ENCODE peak calls at places on chromosomes 3 and 15, in seven cellular contexts. U is uterus, R is neuronal stem cell, G is SK-N-SH, I is Peyer's patch, F is MM.1S, Z is PC-3. P is an unnamed sample.
A peak's percentile ranks its signal among the peaks of the same experiment; 100 is the strongest.

GRCh38 chr3:28224430-28224829 is 17.0 kb upstream of the CMC1 start:
- DNase-seq in G (no peak), U (no peak), Z (no peak), R (no peak), I (no peak), F (no peak), P (no peak)

GRCh38 chr3:186281172-186281571 is 80.9 kb downstream of the DGKG start:
- DNase-seq in U (no peak), G (no peak), F (no peak), Z (peak; percentile 84), I (no peak), R (no peak), P (no peak)

GRCh38 chr15:58038426-58039106 is 26.9 kb downstream of the ALDH1A2 start:
- DNase-seq in F (no peak), I (no peak), Z (peak; percentile 96), U (no peak), G (no peak), R (no peak), P (no peak)

GRCh38 chr15:76340802-76341365 is 4.3 kb downstream of the ISL2 start:
- DNase-seq in G (no peak), R (no peak), U (no peak), Z (no peak), F (peak; percentile 43), I (peak; percentile 39), P (no peak)

GRCh38 chr3:31571325-31571724 is 38.6 kb downstream of the STT3B start:
- DNase-seq in F (no peak), Z (no peak), G (no peak), R (no peak), U (no peak), I (no peak), P (no peak)

GRCh38 chr3:107976204-107976775 is 114.5 kb downstream of the CD47 start:
- DNase-seq in R (no peak), I (no peak), Z (no peak), G (no peak), F (no peak), U (no peak), P (no peak)

GRCh38 chr3:143171141-143171651 is 51.6 kb downstream of the CHST2 start:
- DNase-seq in F (peak; percentile 49), Z (no peak), I (no peak), U (no peak), R (no peak), G (no peak), P (no peak)

GRCh38 chr3:8741581-8742355 is 8.2 kb downstream of the CAV3 start:
- DNase-seq in G (peak; percentile 42), R (peak; percentile 67), F (no peak), I (no peak), U (no peak), Z (peak; percentile 98), P (peak; percentile 43)

GRCh38 chr15:40380636-40381035 is 1.9 kb upstream of the KNSTRN start:
- DNase-seq in F (no peak), R (no peak), I (no peak), Z (no peak), G (no peak), U (no peak), P (no peak)

GRCh38 chr15:65385868-65386253 is 8.1 kb upstream of the IGDCC3 start:
- DNase-seq in R (no peak), Z (no peak), I (no peak), G (no peak), F (no peak), U (peak; percentile 56), P (peak; percentile 75)

GRCh38 chr15:63553388-63553791 is 43.8 kb upstream of the FBXL22 start:
- DNase-seq in R (no peak), Z (peak; percentile 61), U (peak; percentile 27), I (no peak), G (no peak), F (no peak), P (no peak)

GRCh38 chr3:13472286-13472685 is 7.8 kb upstream of the HDAC11 start:
- DNase-seq in U (no peak), R (no peak), G (no peak), F (no peak), I (no peak), Z (no peak), P (no peak)

GRCh38 chr15:85330941-85331588 is 49.3 kb upstream of the AKAP13 start:
- DNase-seq in F (peak; percentile 96), I (peak; percentile 90), R (peak; percentile 54), Z (peak; percentile 94), U (peak; percentile 93), G (peak; percentile 52), P (peak; percentile 64)

GRCh38 chr3:30681276-30682211 is 75.1 kb downstream of the TGFBR2 start:
- DNase-seq in I (no peak), F (no peak), U (peak; percentile 67), R (peak; percentile 11), Z (peak; percentile 90), G (peak; percentile 65), P (peak; percentile 56)

GRCh38 chr15:52291204-52291603 is 4.4 kb downstream of the MYO5C start:
- DNase-seq in G (no peak), Z (no peak), F (peak; percentile 50), R (no peak), I (no peak), U (no peak), P (no peak)

GRCh38 chr15:52294881-52295420 is 653 bp downstream of the MYO5C start:
- DNase-seq in Z (peak; percentile 4), G (peak; percentile 70), F (peak; percentile 63), I (no peak), R (no peak), U (no peak), P (no peak)

GRCh38 chr15:52290800-52291199 is 4.8 kb downstream of the MYO5C start:
- DNase-seq in R (no peak), F (no peak), I (no peak), Z (no peak), G (no peak), U (no peak), P (no peak)

GRCh38 chr15:52292780-52293392 is 2.7 kb downstream of the MYO5C start:
- DNase-seq in F (no peak), G (no peak), I (no peak), U (no peak), R (no peak), Z (no peak), P (no peak)

GRCh38 chr15:52295421-52295991 is at the start of gene MYO5C:
- DNase-seq in R (peak; percentile 52), Z (peak; percentile 88), G (peak; percentile 89), F (peak; percentile 48), U (peak; percentile 74), I (no peak), P (peak; percentile 51)
- H3K27me3 ChIP-seq in R (no peaks in the 10 kb centered on the region), Z (no peaks in the 10 kb centered on the region), G (no peaks in the 10 kb centered on the region), F (no peaks in the 10 kb centered on the region), U (peaks cover 5% of the 10 kb centered on the region), I (peaks cover 7% of the 10 kb centered on the region), P (peaks cover 2% of the 10 kb centered on the region)

GRCh38 chr3:151085227-151085888 is at the start of gene MED12L:
- DNase-seq in Z (peak; percentile 71), F (peak; percentile 89), I (peak; percentile 21), U (peak; percentile 40), G (peak; percentile 95), R (peak; percentile 79), P (peak; percentile 76)
- H3K27me3 ChIP-seq in Z (peaks cover 47% of the 10 kb centered on the region), F (peaks cover 15% of the 10 kb centered on the region), I (no peaks in the 10 kb centered on the region), U (no peaks in the 10 kb centered on the region), G (peaks cover 71% of the 10 kb centered on the region), R (no peaks in the 10 kb centered on the region), P (no peaks in the 10 kb centered on the region)

GRCh38 chr3:146274833-146275232 is 23.9 kb upstream of the PLSCR4 start:
- DNase-seq in F (no peak), U (no peak), R (no peak), Z (no peak), I (no peak), G (no peak), P (no peak)
- H3K27me3 ChIP-seq in F (no peaks in the 10 kb centered on the region), U (no peaks in the 10 kb centered on the region), R (no peaks in the 10 kb centered on the region), Z (no peaks in the 10 kb centered on the region), I (no peaks in the 10 kb centered on the region), G (no peaks in the 10 kb centered on the region), P (no peaks in the 10 kb centered on the region)

DNA sequence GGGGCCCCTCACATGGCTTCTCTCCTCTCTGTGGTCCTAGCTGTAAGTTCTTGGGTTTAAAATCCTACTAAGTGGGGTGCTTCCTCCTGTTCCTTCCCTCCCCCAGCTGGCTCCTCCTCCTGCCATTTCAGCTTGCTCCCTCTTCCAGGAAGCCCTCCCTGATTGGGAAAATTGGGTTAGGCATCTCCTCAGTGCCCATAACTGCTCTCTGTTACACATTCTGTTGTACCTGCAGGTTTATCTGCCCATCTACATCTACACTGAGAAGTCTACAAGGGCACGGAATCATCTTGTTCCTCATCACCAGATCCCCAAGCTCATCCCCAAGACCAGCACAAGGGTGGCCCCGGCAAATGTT is 4.0 kb downstream of the SEMA7A start:
- DNase-seq in Z (no peak), U (no peak), F (no peak), I (no peak), R (no peak), G (no peak), P (no peak)
- H3K27me3 ChIP-seq in Z (no peaks in the 10 kb centered on the region), U (no peaks in the 10 kb centered on the region), F (no peaks in the 10 kb centered on the region), I (peaks cover 9% of the 10 kb centered on the region), R (peaks cover 11% of the 10 kb centered on the region), G (peaks cover 4% of the 10 kb centered on the region), P (no peaks in the 10 kb centered on the region)

DNA sequence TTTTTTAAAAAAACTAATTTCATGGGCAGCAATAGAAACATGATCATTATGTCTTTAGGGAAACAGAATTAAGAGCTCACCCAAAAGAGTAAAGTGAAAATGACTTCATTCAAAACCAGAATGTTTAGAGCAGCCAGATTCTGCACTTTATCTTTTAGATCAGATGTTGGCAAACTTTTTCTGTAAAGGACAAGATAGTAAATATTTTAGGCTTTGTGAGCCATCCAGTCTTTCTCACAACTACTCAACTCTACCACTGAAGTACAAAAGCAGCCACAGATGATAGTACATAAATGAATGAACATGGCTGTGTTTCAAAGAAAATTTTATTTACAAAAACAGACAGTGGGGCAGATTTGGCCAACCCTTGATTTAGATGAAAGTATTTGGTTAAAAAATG is 84.5 kb downstream of the SETD2 start:
- DNase-seq in Z (no peak), I (no peak), F (no peak), U (no peak), G (no peak), R (no peak), P (no peak)
- H3K27me3 ChIP-seq in Z (no peaks in the 10 kb centered on the region), I (no peaks in the 10 kb centered on the region), F (no peaks in the 10 kb centered on the region), U (no peaks in the 10 kb centered on the region), G (no peaks in the 10 kb centered on the region), R (no peaks in the 10 kb centered on the region), P (no peaks in the 10 kb centered on the region)

GRCh38 chr3:123024056-123024455 is 3.5 kb downstream of the SEMA5B start:
- DNase-seq in G (no peak), F (no peak), R (no peak), I (no peak), Z (no peak), U (no peak), P (no peak)

GRCh38 chr3:123021388-123021787 is 6.2 kb downstream of the SEMA5B start:
- DNase-seq in U (no peak), F (no peak), G (no peak), Z (no peak), I (no peak), R (no peak), P (no peak)

GRCh38 chr3:123020709-123021108 is 6.9 kb downstream of the SEMA5B start:
- DNase-seq in I (no peak), G (no peak), R (no peak), U (no peak), F (no peak), Z (no peak), P (no peak)

GRCh38 chr3:123019591-123019990 is 8.0 kb downstream of the SEMA5B start:
- DNase-seq in F (no peak), I (no peak), G (no peak), Z (no peak), U (no peak), R (no peak), P (no peak)

GRCh38 chr3:123021986-123022510 is 5.5 kb downstream of the SEMA5B start:
- DNase-seq in I (no peak), R (no peak), G (no peak), U (no peak), Z (no peak), F (no peak), P (no peak)
- H3K27me3 ChIP-seq in I (peaks cover 14% of the 10 kb centered on the region), R (no peaks in the 10 kb centered on the region), G (peaks cover 41% of the 10 kb centered on the region), U (no peaks in the 10 kb centered on the region), Z (peaks cover 98% of the 10 kb centered on the region), F (peaks cover 7% of the 10 kb centered on the region), P (no peaks in the 10 kb centered on the region)

P was measured in ovary.